ENCODE peak calls at places on chromosomes 3 and 15, in seven cellular contexts. P is NCI-H1417; J is HTR-8/SVneo; D is HFFc6; N is effector CD4-positive, alpha-beta T cell; A is mesothelial cell of epicardium; I is ovary. S is an unnamed sample.

GRCh38 chr3:31096661-31097060 is 202.2 kb upstream of the GADL1 start:
- DNase-seq in N (no peak), P (no peak), I (no peak), J (no peak), D (no peak), A (no peak), S (no peak)

GRCh38 chr3:48879307-48879993 is 19.2 kb downstream of the SLC25A20 start:
- DNase-seq in A (no peak), I (no peak), P (no peak), D (no peak), J (no peak), N (no peak), S (no peak)

GRCh38 chr3:126304704-126305103 is 52.5 kb downstream of the KLF15 start:
- DNase-seq in A (no peak), P (no peak), I (no peak), D (peak; percentile 58), N (no peak), J (no peak), S (no peak)

GRCh38 chr3:119628816-119629445 is 31.2 kb downstream of the PLA1A start:
- DNase-seq in P (no peak), J (no peak), I (no peak), D (peak; percentile 33), A (no peak), N (no peak), S (no peak)

GRCh38 chr15:57747206-57747605 is 40.7 kb downstream of the POLR2M start:
- DNase-seq in N (no peak), A (no peak), J (no peak), D (no peak), I (no peak), P (peak; percentile 43), S (no peak)

GRCh38 chr3:130834476-130834875 is 59.4 kb upstream of the ATP2C1 start:
- DNase-seq in I (no peak), J (no peak), P (no peak), N (no peak), D (peak; percentile 16), A (no peak), S (no peak)

GRCh38 chr3:69660631-69661030 is 78.6 kb upstream of the MITF start:
- DNase-seq in A (no peak), I (no peak), P (no peak), J (no peak), N (no peak), D (no peak), S (no peak)

GRCh38 chr15:80163217-80163616 is 10.4 kb downstream of the FAH start:
- DNase-seq in D (no peak), I (no peak), N (no peak), J (no peak), P (no peak), A (no peak), S (no peak)

GRCh38 chr3:138775254-138775595 is 59.5 kb downstream of the PIK3CB start:
- DNase-seq in I (no peak), J (no peak), P (no peak), A (no peak), D (no peak), N (no peak), S (no peak)

GRCh38 chr3:169668957-169669681 is 5.6 kb upstream of the MECOM start:
- DNase-seq in I (peak; percentile 71), N (no peak), D (peak; percentile 14), J (peak; percentile 62), P (peak; percentile 93), A (peak; percentile 63), S (peak; percentile 93)

GRCh38 chr3:194244167-194244566 is 107.0 kb downstream of the CPN2 start:
- DNase-seq in A (no peak), P (no peak), D (no peak), I (no peak), J (no peak), N (no peak), S (no peak)

GRCh38 chr3:73508330-73508954 is 116.3 kb downstream of the PDZRN3 start:
- DNase-seq in D (peak; percentile 62), J (peak; percentile 17), N (no peak), A (no peak), P (peak; percentile 21), I (no peak), S (peak; percentile 73)

GRCh38 chr3:24156466-24156865 is 211.4 kb downstream of the NR1D2 start:
- DNase-seq in J (peak; percentile 60), N (no peak), P (no peak), D (peak; percentile 95), I (no peak), A (no peak), S (no peak)

GRCh38 chr3:6025032-6025431 is 835.9 kb upstream of the GRM7 start:
- DNase-seq in P (no peak), A (no peak), I (no peak), J (no peak), D (no peak), N (no peak), S (no peak)

GRCh38 chr3:51963951-51964451 is 3.3 kb downstream of the PCBP4 start:
- DNase-seq in J (no peak), N (no peak), D (no peak), A (no peak), P (peak; percentile 43), I (no peak), S (peak; percentile 16)

GRCh38 chr15:27271258-27271657 is 300.3 kb downstream of the GABRG3 start:
- DNase-seq in A (no peak), J (no peak), I (no peak), N (no peak), P (peak; percentile 85), D (no peak), S (no peak)

GRCh38 chr15:29805043-29805707 is 17.1 kb downstream of the TJP1 start:
- DNase-seq in I (no peak), N (no peak), J (no peak), P (no peak), D (peak; percentile 62), A (no peak), S (no peak)

GRCh38 chr3:123813876-123814275 is 70.3 kb downstream of the MYLK start:
- DNase-seq in J (no peak), I (no peak), A (no peak), D (peak; percentile 68), N (no peak), P (no peak), S (no peak)

GRCh38 chr3:149581681-149582349 is 76.0 kb downstream of the WWTR1 start:
- DNase-seq in J (no peak), I (no peak), D (peak; percentile 93), A (no peak), N (no peak), P (no peak), S (no peak)

GRCh38 chr3:32285910-32286309 is 47.4 kb downstream of the CMTM8 start:
- DNase-seq in J (no peak), D (no peak), A (no peak), N (no peak), I (no peak), P (peak; percentile 53), S (no peak)

GRCh38 chr3:30847589-30847988 is 46.9 kb downstream of the GADL1 start:
- DNase-seq in J (no peak), N (no peak), D (no peak), P (no peak), A (no peak), I (no peak), S (no peak)